ENCODE peak calls at places on chromosomes 1 and 21, in four cellular contexts. Z, V, M and Q are unnamed samples.

GRCh38 chr1:116694524-116694923 is 27.0 kb upstream of the IGSF3 start:
- DNase-seq in Z (no peak), V (no peak), M (no peak), Q (no peak)

GRCh38 chr1:51898090-51898734 is 19.7 kb upstream of the NRDC start:
- DNase-seq in Z (peak; percentile 89), V (no peak), M (no peak), Q (no peak)

GRCh38 chr1:235919797-235920475 is 53.2 kb upstream of the LYST start:
- DNase-seq in Z (peak; percentile 84), V (peak; percentile 53), M (no peak), Q (peak; percentile 76)

GRCh38 chr21:42818328-42818749 is 61.0 kb downstream of the WDR4 start:
- DNase-seq in Z (peak; percentile 66), V (peak; percentile 71), M (peak; percentile 25), Q (no peak)

GRCh38 chr1:198756470-198756869 is 117.6 kb downstream of the PTPRC start:
- DNase-seq in Z (peak; percentile 62), V (no peak), M (no peak), Q (no peak)

GRCh38 chr21:27132270-27132669 is 165.4 kb upstream of the ADAMTS5 start:
- DNase-seq in Z (peak; percentile 39), V (no peak), M (no peak), Q (no peak)

GRCh38 chr1:198676253-198676652 is 37.4 kb downstream of the PTPRC start:
- DNase-seq in Z (no peak), V (peak; percentile 7), M (no peak), Q (no peak)

GRCh38 chr1:93346472-93346991 is 825 bp downstream of the DR1 start:
- DNase-seq in Z (no peak), V (peak; percentile 10), M (peak; percentile 35), Q (no peak)

GRCh38 chr21:34812510-34813265 is 143.9 kb downstream of the CLIC6 start:
- DNase-seq in Z (peak; percentile 60), V (no peak), M (no peak), Q (no peak)

GRCh38 chr1:19178734-19179398 is 31.2 kb downstream of the UBR4 start:
- DNase-seq in Z (no peak), V (no peak), M (no peak), Q (no peak)

GRCh38 chr1:175373786-175374623 is 181.4 kb upstream of the KIAA0040 start:
- DNase-seq in Z (peak; percentile 5), V (peak; percentile 68), M (no peak), Q (no peak)

GRCh38 chr1:97781762-97782337 is 139.0 kb downstream of the DPYD start:
- DNase-seq in Z (no peak), V (no peak), M (no peak), Q (no peak)

GRCh38 chr21:37463083-37463780 is 96.7 kb downstream of the DYRK1A start:
- DNase-seq in Z (peak; percentile 75), V (no peak), M (no peak), Q (no peak)

GRCh38 chr1:179867493-179868330 is 9.9 kb downstream of the TOR1AIP2 start:
- DNase-seq in Z (peak; percentile 53), V (peak; percentile 66), M (peak; percentile 20), Q (no peak)

GRCh38 chr1:59427155-59427554 is 130.3 kb downstream of the FGGY start:
- DNase-seq in Z (no peak), V (no peak), M (no peak), Q (peak; percentile 49)

GRCh38 chr1:186188004-186188539 is 187.0 kb downstream of the TPR start:
- DNase-seq in Z (peak; percentile 71), V (no peak), M (no peak), Q (peak; percentile 74)

GRCh38 chr1:24481843-24482610 is 20.6 kb upstream of the RCAN3 start:
- DNase-seq in Z (no peak), V (no peak), M (no peak), Q (no peak)

GRCh38 chr1:36920801-36921405 is 113.4 kb downstream of the GRIK3 start:
- DNase-seq in Z (no peak), V (peak; percentile 30), M (no peak), Q (no peak)

GRCh38 chr1:54887665-54888071 is 673 bp upstream of the DHCR24 start:
- DNase-seq in Z (peak; percentile 39), V (peak; percentile 51), M (no peak), Q (no peak)

GRCh38 chr1:230067871-230068814 is 1.1 kb downstream of the GALNT2 start:
- DNase-seq in Z (no peak), V (peak; percentile 83), M (no peak), Q (no peak)

GRCh38 chr1:219210067-219210466 is 36.4 kb downstream of the LYPLAL1 start:
- DNase-seq in Z (no peak), V (no peak), M (no peak), Q (no peak)

GRCh38 chr21:46605759-46606426 is 1.0 kb upstream of the S100B start:
- DNase-seq in Z (no peak), V (no peak), M (peak; percentile 9), Q (no peak)

GRCh38 chr21:45515241-45516061 is 26.8 kb downstream of the SLC19A1 start:
- DNase-seq in Z (no peak), V (no peak), M (no peak), Q (peak; percentile 47)

GRCh38 chr1:12722626-12723025 is 6.7 kb downstream of the AADACL3 start:
- DNase-seq in Z (no peak), V (no peak), M (no peak), Q (no peak)

GRCh38 chr1:21955058-21955457 is 17.9 kb upstream of the HSPG2 start:
- DNase-seq in Z (no peak), V (no peak), M (no peak), Q (no peak)

GRCh38 chr1:79976287-79976686 is 969.8 kb upstream of the ADGRL4 start:
- DNase-seq in Z (no peak), V (no peak), M (no peak), Q (no peak)

GRCh38 chr1:241253491-241253890 is 103.5 kb downstream of the RGS7 start:
- DNase-seq in Z (peak; percentile 0), V (no peak), M (no peak), Q (no peak)

GRCh38 chr21:21860888-21861287 is 862.7 kb downstream of the NCAM2 start:
- DNase-seq in Z (peak; percentile 41), V (no peak), M (no peak), Q (no peak)

GRCh38 chr1:204573563-204573925 is 57.3 kb downstream of the MDM4 start:
- DNase-seq in Z (no peak), V (no peak), M (no peak), Q (no peak)

GRCh38 chr1:109989656-109990653 is 5.4 kb downstream of the AHCYL1 start:
- DNase-seq in Z (no peak), V (no peak), M (no peak), Q (no peak)

GRCh38 chr1:147717051-147717705 is 43.2 kb downstream of the GJA5 start:
- DNase-seq in Z (no peak), V (no peak), M (peak; percentile 23), Q (peak; percentile 86)

GRCh38 chr1:61007534-61008364 is 74.6 kb upstream of the NFIA start:
- DNase-seq in Z (no peak), V (no peak), M (no peak), Q (no peak)

DNA sequence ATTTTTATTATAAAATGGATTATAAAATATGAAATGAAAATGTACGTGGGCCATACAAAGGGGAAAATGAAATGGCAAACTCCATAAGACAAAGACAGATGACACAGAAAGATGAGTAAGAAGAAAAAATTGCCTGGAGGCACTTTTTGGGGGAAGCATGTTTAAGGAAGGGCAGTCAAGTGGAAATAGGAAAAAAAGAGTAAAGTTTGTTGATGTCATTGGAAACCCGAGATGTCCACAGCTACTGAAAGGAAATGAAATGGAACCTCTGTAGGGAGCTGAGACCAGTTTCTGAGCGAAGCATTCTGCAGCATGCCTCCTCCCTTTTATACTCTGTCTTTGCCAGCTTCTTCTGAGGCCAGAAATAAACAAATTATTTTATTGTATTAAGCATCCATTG is 203.4 kb upstream of the UBE2U start:
- DNase-seq in Z (no peak), V (no peak), M (no peak), Q (no peak)
- H3K4me3 ChIP-seq in Z (no peak overlapping the region), V (no peak overlapping the region), M (no peak overlapping the region), Q (no peak overlapping the region)

GRCh38 chr1:83763281-83764095 is 235.4 kb downstream of the TTLL7 start:
- DNase-seq in Z (no peak), V (no peak), M (no peak), Q (no peak)
- H3K4me3 ChIP-seq in Z (no peak overlapping the region), V (no peak overlapping the region), M (no peak overlapping the region), Q (no peak overlapping the region)

GRCh38 chr1:38476784-38477175 is 382.8 kb downstream of the RRAGC start:
- DNase-seq in Z (no peak), V (no peak), M (no peak), Q (no peak)
- H3K4me3 ChIP-seq in Z (no peak overlapping the region), V (peak overlapping the region; percentile 40), M (no peak overlapping the region), Q (no peak overlapping the region)

GRCh38 chr1:157040802-157041201 is 4.7 kb downstream of the ARHGEF11 start:
- DNase-seq in Z (peak; percentile 74), V (no peak), M (no peak), Q (no peak)

GRCh38 chr1:157042852-157043251 is 2.7 kb downstream of the ARHGEF11 start:
- DNase-seq in Z (peak; percentile 34), V (no peak), M (no peak), Q (no peak)

GRCh38 chr1:157044326-157044725 is 1.2 kb downstream of the ARHGEF11 start:
- DNase-seq in Z (no peak), V (no peak), M (no peak), Q (no peak)

GRCh38 chr1:157045251-157046218 is at the start of gene ARHGEF11:
- DNase-seq in Z (peak; percentile 88), V (peak; percentile 94), M (no peak), Q (peak; percentile 82)

DNA sequence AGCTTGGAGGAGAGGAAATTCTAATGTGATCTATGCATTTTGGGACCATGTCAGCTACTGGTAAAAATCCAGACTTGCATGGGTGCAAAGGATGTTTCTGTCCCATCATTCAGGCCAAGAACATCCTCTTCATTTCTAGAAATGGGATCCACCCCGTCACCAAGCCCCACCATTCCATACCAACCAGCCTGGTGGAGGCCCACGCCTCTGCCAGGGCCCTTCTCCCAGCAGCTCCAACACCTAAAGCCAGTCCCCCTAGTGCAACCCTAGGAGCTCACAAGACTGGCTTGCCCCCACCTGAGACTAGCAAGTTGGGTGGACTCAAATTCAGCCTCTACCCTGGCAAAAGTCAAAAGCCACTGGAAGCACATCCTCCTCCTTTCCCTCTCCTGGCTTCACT is 1.9 kb downstream of the ARHGEF11 start:
- DNase-seq in Z (no peak), V (no peak), M (no peak), Q (no peak)
- H3K4me3 ChIP-seq in Z (peak overlapping the region; percentile 87), V (peak overlapping the region; percentile 20), M (no peak overlapping the region), Q (peak overlapping the region; percentile 88)

GRCh38 chr1:156417700-156418015 is 48.6 kb downstream of the RHBG start:
- DNase-seq in Z (no peak), V (no peak), M (no peak), Q (no peak)

GRCh38 chr1:156421062-156421938 is 52.3 kb downstream of the RHBG start:
- DNase-seq in Z (peak; percentile 66), V (peak; percentile 99), M (peak; percentile 51), Q (peak; percentile 77)

GRCh38 chr1:156420209-156421061 is 51.4 kb downstream of the RHBG start:
- DNase-seq in Z (no peak), V (peak; percentile 84), M (peak; percentile 19), Q (peak; percentile 45)

GRCh38 chr1:156421939-156422601 is 53.1 kb downstream of the RHBG start:
- DNase-seq in Z (no peak), V (no peak), M (no peak), Q (no peak)

DNA sequence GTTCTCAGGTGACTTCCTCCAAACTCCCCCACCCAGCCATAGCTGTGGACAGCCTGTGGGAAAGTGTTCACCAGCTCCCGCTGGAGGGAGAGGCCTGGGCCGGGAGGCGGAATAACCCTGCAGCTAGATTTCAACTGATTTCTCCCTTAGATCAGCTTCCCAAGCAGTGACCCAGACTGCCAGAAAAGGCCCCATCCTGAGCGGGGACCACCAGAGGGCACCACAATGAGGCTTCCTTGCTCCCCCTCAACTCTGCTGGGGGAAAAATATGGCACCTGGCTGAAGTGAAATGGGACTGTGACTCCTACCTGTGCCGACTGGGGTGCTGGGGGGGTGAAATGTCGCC is 50.8 kb downstream of the RHBG start:
- DNase-seq in Z (no peak), V (peak; percentile 89), M (no peak), Q (peak; percentile 33)
- H3K4me3 ChIP-seq in Z (no peak overlapping the region), V (peak overlapping the region; percentile 61), M (peak overlapping the region; percentile 56), Q (no peak overlapping the region)